ENCODE peak calls at places on chromosomes 2 and 18, in seven cellular contexts. D is SW480, J is skeletal muscle cell, Z is left cardiac atrium, E is NCI-H1436, S is H7, Q is A549. N is an unnamed sample.

GRCh38 chr2:40420478-40420877 is 31.4 kb downstream of the SLC8A1 start:
- DNase-seq in S (no peak), Z (no peak), D (no peak), J (no peak), Q (no peak), E (no peak), N (no peak)

GRCh38 chr2:201938151-201938815 is 95.4 kb upstream of the FZD7 start:
- DNase-seq in S (no peak), E (no peak), J (no peak), Z (no peak), Q (no peak), D (no peak), N (no peak)

GRCh38 chr2:40329739-40330047 is 122.2 kb downstream of the SLC8A1 start:
- DNase-seq in S (no peak), E (no peak), J (no peak), D (no peak), Q (no peak), Z (no peak), N (no peak)

GRCh38 chr2:3681625-3682024 is 21.8 kb upstream of the DCDC2C start:
- DNase-seq in D (no peak), Z (no peak), S (no peak), Q (no peak), E (no peak), J (no peak), N (no peak)

GRCh38 chr2:2571301-2572198 is 240.5 kb upstream of the MYT1L start:
- DNase-seq in E (no peak), Z (no peak), S (peak), D (no peak), J (no peak), Q (no peak), N (no peak)

GRCh38 chr2:176174382-176174834 is 14.1 kb upstream of the HOXD1 start:
- DNase-seq in Z (no peak), J (no peak), D (no peak), S (peak), Q (no peak), E (no peak), N (no peak)

GRCh38 chr2:164891460-164891859 is 49.8 kb upstream of the COBLL1 start:
- DNase-seq in D (no peak), Z (no peak), S (no peak), J (no peak), E (no peak), Q (no peak), N (no peak)

GRCh38 chr2:230927711-230928341 is 2.8 kb upstream of the GPR55 start:
- DNase-seq in Q (no peak), S (peak), E (no peak), Z (no peak), D (no peak), J (no peak), N (no peak)

GRCh38 chr2:172293952-172294351 is 133.4 kb upstream of the ITGA6 start:
- DNase-seq in Q (no peak), Z (peak), D (no peak), J (peak), E (no peak), S (no peak), N (no peak)

GRCh38 chr2:181678033-181678586 is 2.2 kb downstream of the NEUROD1 start:
- DNase-seq in Z (peak), Q (peak), E (no peak), S (peak), D (no peak), J (peak), N (peak)

GRCh38 chr2:165369936-165370296 is 99.6 kb upstream of the CSRNP3 start:
- DNase-seq in S (no peak), Q (no peak), E (no peak), Z (no peak), J (no peak), D (no peak), N (no peak)

GRCh38 chr2:39902103-39902502 is 123.0 kb upstream of the THUMPD2 start:
- DNase-seq in E (no peak), D (no peak), S (no peak), J (peak), Z (no peak), Q (no peak), N (no peak)

GRCh38 chr2:210027608-210028007 is 25.2 kb downstream of the RPE start:
- DNase-seq in E (no peak), S (no peak), D (no peak), Z (no peak), J (no peak), Q (no peak), N (no peak)

GRCh38 chr2:119174216-119174992 is 15.9 kb upstream of the C1QL2 start:
- DNase-seq in S (peak), Z (no peak), Q (peak), D (peak), J (no peak), E (peak), N (no peak)

GRCh38 chr2:72605836-72606442 is 219.9 kb downstream of the EXOC6B start:
- DNase-seq in D (peak), Q (peak), Z (no peak), J (no peak), S (no peak), E (no peak), N (no peak)

GRCh38 chr2:105328281-105329196 is 996 bp downstream of the TGFBRAP1 start:
- DNase-seq in D (peak), Z (peak), E (no peak), Q (peak), S (no peak), J (no peak), N (no peak)

GRCh38 chr2:104408266-104408665 is 445.6 kb upstream of the POU3F3 start:
- DNase-seq in Q (no peak), D (no peak), Z (no peak), E (no peak), J (no peak), S (peak), N (peak)

GRCh38 chr2:74507926-74508520 is 528 bp upstream of the PCGF1 start:
- DNase-seq in D (peak), J (no peak), Z (no peak), S (peak), Q (no peak), E (peak), N (no peak)

GRCh38 chr2:40412456-40412855 is 39.4 kb downstream of the SLC8A1 start:
- DNase-seq in Z (no peak), Q (no peak), E (no peak), S (no peak), J (no peak), D (peak), N (no peak)

GRCh38 chr2:24836706-24837105 is 43.5 kb downstream of the CENPO start:
- DNase-seq in D (no peak), S (peak), E (no peak), Q (no peak), J (no peak), Z (no peak), N (no peak)

GRCh38 chr2:62826141-62826540 is 120.6 kb downstream of the EHBP1 start:
- DNase-seq in J (no peak), Q (no peak), S (no peak), E (no peak), D (no peak), Z (no peak), N (no peak)

GRCh38 chr2:9201185-9201891 is 5.3 kb upstream of the ASAP2 start:
- DNase-seq in E (no peak), Z (peak), Q (no peak), J (peak), S (no peak), D (no peak), N (no peak)

GRCh38 chr2:234491897-234492296 is 5.0 kb downstream of the ARL4C start:
- DNase-seq in D (no peak), Z (no peak), J (no peak), Q (no peak), S (no peak), E (no peak), N (no peak)

GRCh38 chr2:155033652-155034051 is 335.2 kb downstream of the KCNJ3 start:
- DNase-seq in E (no peak), S (no peak), Z (no peak), D (no peak), J (no peak), Q (no peak), N (no peak)

GRCh38 chr18:32735781-32736180 is 37.0 kb downstream of the KLHL14 start:
- DNase-seq in E (peak), J (peak), Q (no peak), D (peak), Z (no peak), S (no peak), N (peak)

GRCh38 chr2:72917875-72918660 is 749 bp downstream of the EMX1 start:
- DNase-seq in Q (no peak), J (no peak), Z (no peak), D (peak), E (no peak), S (peak), N (no peak)

GRCh38 chr18:59072727-59073421 is 66.8 kb upstream of the SEC11C start:
- DNase-seq in J (no peak), D (no peak), E (no peak), Q (no peak), Z (no peak), S (no peak), N (no peak)

GRCh38 chr2:156088598-156088997 is 243.9 kb downstream of the NR4A2 start:
- DNase-seq in D (no peak), E (no peak), Q (peak), Z (no peak), J (no peak), S (no peak), N (no peak)

GRCh38 chr18:13254971-13255927 is 36.7 kb downstream of the LDLRAD4 start:
- DNase-seq in E (no peak), S (no peak), J (no peak), Z (no peak), Q (no peak), D (no peak), N (no peak)

GRCh38 chr18:80154293-80154692 is 45.2 kb downstream of the ADNP2 start:
- DNase-seq in Q (peak), J (no peak), S (peak), Z (no peak), D (peak), E (no peak), N (no peak)

GRCh38 chr2:43133336-43133707 is 93.1 kb downstream of the ZFP36L2 start:
- DNase-seq in J (no peak), S (peak), E (no peak), Q (no peak), D (no peak), Z (no peak), N (no peak)

GRCh38 chr2:172735646-172736418 is at the start of gene RAPGEF4:
- DNase-seq in D (peak), S (peak), E (peak), Z (no peak), J (no peak), Q (no peak), N (no peak)

GRCh38 chr2:218865396-218865795 is 5.8 kb downstream of the WNT6 start:
- DNase-seq in J (no peak), S (no peak), Q (no peak), Z (no peak), E (no peak), D (no peak), N (no peak)

GRCh38 chr2:60818272-60818671 is 62.2 kb downstream of the PAPOLG start:
- DNase-seq in D (no peak), E (no peak), Q (peak), S (no peak), Z (no peak), J (no peak), N (no peak)

GRCh38 chr2:177076636-177077179 is 135.9 kb upstream of the HNRNPA3 start:
- DNase-seq in S (no peak), Z (no peak), D (no peak), Q (no peak), E (no peak), J (no peak), N (no peak)